ENCODE peak calls at places on chromosomes 6 and 20, in seven cellular contexts. S, C, Z, M, Y, D and N are unnamed samples.

GRCh38 chr6:20467437-20467836 is 65.8 kb downstream of the E2F3 start:
- DNase-seq in S (no peak), D (no peak), C (no peak), Y (no peak), Z (no peak), M (no peak), N (no peak)

GRCh38 chr6:45507156-45507555 is 129.4 kb upstream of the SUPT3H start:
- DNase-seq in S (no peak), C (no peak), Z (no peak), D (no peak), M (no peak), Y (no peak), N (no peak)

GRCh38 chr20:41618807-41619294 is 674 bp upstream of the CHD6 start:
- DNase-seq in M (no peak), C (no peak), D (no peak), Y (no peak), S (no peak), Z (peak; percentile 19), N (no peak)

GRCh38 chr6:165010556-165011535 is 298.6 kb downstream of the C6orf118 start:
- DNase-seq in M (no peak), D (no peak), Y (no peak), S (no peak), Z (no peak), C (no peak), N (peak; percentile 9)

GRCh38 chr6:87682310-87682709 is 19.7 kb downstream of the AKIRIN2 start:
- DNase-seq in C (no peak), Y (no peak), M (no peak), D (no peak), Z (no peak), S (no peak), N (no peak)

GRCh38 chr6:26327450-26328264 is 37.3 kb upstream of the BTN3A2 start:
- DNase-seq in Z (peak; percentile 88), M (peak; percentile 28), C (no peak), Y (no peak), S (no peak), D (no peak), N (peak; percentile 85)

GRCh38 chr20:59013031-59013951 is 5.9 kb upstream of the TUBB1 start:
- DNase-seq in Z (no peak), D (no peak), M (no peak), Y (no peak), C (no peak), S (no peak), N (no peak)

GRCh38 chr20:55166063-55166462 is 690.7 kb downstream of the DOK5 start:
- DNase-seq in M (no peak), S (no peak), Z (no peak), C (no peak), Y (no peak), D (no peak), N (no peak)

GRCh38 chr6:37433657-37434271 is 743 bp downstream of the CMTR1 start:
- DNase-seq in D (peak; percentile 34), Z (no peak), C (no peak), Y (no peak), M (no peak), S (no peak), N (peak; percentile 5)

GRCh38 chr6:143232849-143233248 is 172.2 kb downstream of the AIG1 start:
- DNase-seq in C (peak; percentile 27), S (no peak), D (no peak), M (peak; percentile 10), Z (peak; percentile 44), Y (no peak), N (peak; percentile 19)

GRCh38 chr6:31727034-31727716 is 1.9 kb downstream of the DDAH2 start:
- DNase-seq in Z (no peak), S (no peak), D (peak; percentile 66), Y (no peak), M (peak; percentile 51), C (no peak), N (no peak)

GRCh38 chr6:30556714-30556963 is 350 bp upstream of the GNL1 start:
- DNase-seq in Y (no peak), M (peak; percentile 91), C (peak; percentile 81), S (peak; percentile 75), D (peak; percentile 92), Z (no peak), N (no peak)

GRCh38 chr20:38315290-38315966 is 11.5 kb downstream of the BPI start:
- DNase-seq in D (no peak), Y (no peak), Z (no peak), C (no peak), S (no peak), M (no peak), N (peak; percentile 59)

GRCh38 chr20:53226788-53227187 is 254.6 kb downstream of the TSHZ2 start:
- DNase-seq in D (no peak), Y (no peak), S (no peak), C (no peak), M (no peak), Z (no peak), N (no peak)
- H3K27me3 ChIP-seq in D (no peaks in the 10 kb centered on the region), Y (no peaks in the 10 kb centered on the region), S (peaks cover 4% of the 10 kb centered on the region), C (no peaks in the 10 kb centered on the region), M (no peaks in the 10 kb centered on the region), Z (no peaks in the 10 kb centered on the region), N (no peaks in the 10 kb centered on the region)

GRCh38 chr6:33794910-33795615 is 6.1 kb upstream of the LEMD2 start:
- DNase-seq in M (no peak), C (no peak), D (no peak), Y (no peak), Z (no peak), S (no peak), N (no peak)
- TF ChIP-seq CTCF in M (no peak), C (no peak), D (no peak), Y (no peak), Z (no peak), S (no peak), N (peak; percentile 23)

DNA sequence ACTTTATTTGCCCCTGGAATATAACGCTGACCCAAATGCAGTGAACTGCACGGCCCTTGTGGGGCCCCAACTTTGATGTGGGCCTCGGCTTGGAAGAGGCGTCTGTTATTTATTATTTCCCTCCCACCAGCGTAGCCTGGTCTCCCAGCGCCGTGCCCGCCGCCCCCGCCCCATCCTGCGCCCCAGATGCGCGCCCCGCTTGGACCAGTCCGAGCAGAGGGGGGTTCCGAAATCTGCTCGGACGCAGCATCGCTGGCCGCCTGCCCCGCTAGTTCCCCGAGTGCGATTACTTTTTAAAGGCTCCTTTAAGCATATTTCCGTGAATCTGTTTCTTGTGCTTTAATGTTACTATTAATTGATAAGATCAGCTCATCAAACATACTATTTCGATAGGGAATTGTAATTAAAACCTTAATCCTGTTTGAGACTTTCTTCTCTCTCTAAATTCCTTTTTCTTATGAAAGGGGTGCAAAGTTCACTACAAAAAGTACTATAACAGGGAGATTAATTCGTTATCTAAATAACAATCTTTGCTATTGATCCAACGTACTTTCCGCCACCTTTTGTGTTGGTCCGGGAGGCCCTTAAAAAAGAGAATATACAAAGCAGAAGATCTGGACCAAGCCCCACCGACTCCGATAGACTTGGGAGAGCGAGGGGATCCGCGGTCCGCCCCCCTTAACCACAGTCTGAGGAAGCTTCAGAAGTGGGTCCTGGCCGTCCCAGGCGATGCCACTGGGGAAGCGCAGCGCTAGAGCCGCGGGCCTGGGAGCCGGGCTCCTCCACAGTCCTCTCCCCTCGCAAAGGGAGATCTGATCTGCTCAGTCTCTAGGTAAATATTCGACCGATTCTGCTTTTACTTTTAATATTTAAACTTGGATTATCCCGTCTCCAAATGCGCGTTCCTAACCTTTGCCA is 10.1 kb downstream of the POU3F2 start:
- DNase-seq in S (no peak), Z (no peak), D (no peak), C (no peak), M (no peak), Y (no peak), N (no peak)
- H3K27ac ChIP-seq in S (no peak overlapping the region), Z (no peak overlapping the region), D (no peak overlapping the region), C (no peak overlapping the region), M (no peak overlapping the region), Y (no peak overlapping the region), N (no peak overlapping the region)

GRCh38 chr6:41373367-41373918 is 38.0 kb downstream of the NCR2 start:
- DNase-seq in D (no peak), M (no peak), S (no peak), Y (no peak), C (no peak), Z (no peak), N (no peak)
- H3K27me3 ChIP-seq in D (peaks cover 99% of the 10 kb centered on the region), M (peaks cover 90% of the 10 kb centered on the region), S (peaks cover 29% of the 10 kb centered on the region), Y (peaks cover 92% of the 10 kb centered on the region), C (peaks cover 97% of the 10 kb centered on the region), Z (peaks cover 71% of the 10 kb centered on the region), N (peaks cover 72% of the 10 kb centered on the region)

GRCh38 chr20:47089151-47089550 is 194.5 kb downstream of the EYA2 start:
- DNase-seq in C (no peak), Z (no peak), Y (no peak), M (no peak), S (no peak), D (no peak), N (no peak)
- TF ChIP-seq CTCF in C (no peak), Z (no peak), Y (no peak), M (no peak), S (no peak), D (no peak), N (no peak)

GRCh38 chr6:137660296-137660731 is 166.1 kb upstream of the OLIG3 start:
- DNase-seq in C (no peak), M (no peak), S (no peak), Y (no peak), Z (no peak), D (no peak), N (no peak)
- H3K27ac ChIP-seq in C (no peak overlapping the region), M (peak overlapping the region; percentile 50), S (no peak overlapping the region), Y (no peak overlapping the region), Z (no peak overlapping the region), D (no peak overlapping the region), N (no peak overlapping the region)

DNA sequence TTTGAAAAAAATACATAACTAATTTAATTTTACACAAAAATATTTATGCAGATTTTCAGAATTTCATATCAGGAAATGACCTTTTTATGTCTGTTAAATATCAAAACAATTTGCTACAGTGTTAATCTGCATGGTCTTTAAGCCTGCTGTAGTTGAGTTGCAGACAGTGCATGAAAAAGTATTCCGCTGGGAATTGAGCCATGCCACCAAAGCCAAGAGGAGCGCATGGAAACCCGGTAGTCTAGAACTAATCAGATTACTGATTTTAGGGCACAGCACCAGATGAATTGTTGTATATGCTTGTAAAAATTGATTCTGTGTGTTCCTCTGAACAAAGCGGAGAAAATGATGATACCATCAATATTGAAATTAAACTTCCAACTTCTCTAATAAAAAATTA is 34.3 kb upstream of the LAMP5 start:
- DNase-seq in Y (no peak), M (no peak), Z (no peak), D (no peak), C (no peak), S (no peak), N (no peak)
- H3K27me3 ChIP-seq in Y (no peaks in the 10 kb centered on the region), M (no peaks in the 10 kb centered on the region), Z (no peaks in the 10 kb centered on the region), D (no peaks in the 10 kb centered on the region), C (no peaks in the 10 kb centered on the region), S (no peaks in the 10 kb centered on the region), N (no peaks in the 10 kb centered on the region)

GRCh38 chr6:107741191-107741680 is 82.9 kb downstream of the SCML4 start:
- DNase-seq in D (no peak), Y (no peak), C (no peak), S (no peak), M (no peak), Z (no peak), N (no peak)
- TF ChIP-seq CTCF in D (no peak), Y (no peak), C (no peak), S (no peak), M (no peak), Z (no peak), N (no peak)

DNA sequence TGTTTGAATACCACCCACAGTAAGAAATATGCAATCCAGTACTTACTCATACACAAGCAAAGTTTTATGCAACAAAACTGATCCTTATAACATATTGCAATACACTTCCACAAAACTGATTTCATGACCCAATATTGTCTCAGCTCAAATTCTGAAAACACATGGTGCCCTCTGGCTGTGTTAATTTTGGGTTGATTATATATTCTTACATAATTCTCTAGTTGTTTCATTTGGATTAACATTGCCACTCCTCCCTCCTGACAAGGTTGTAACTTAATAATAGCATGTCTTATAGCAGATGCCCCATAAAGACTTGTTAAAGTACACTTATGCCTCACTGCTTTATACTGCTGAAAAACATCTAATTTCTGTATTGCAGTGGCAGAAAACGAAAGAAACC is 73.0 kb upstream of the TULP1 start:
- DNase-seq in S (no peak), Y (no peak), C (no peak), M (no peak), D (no peak), Z (no peak), N (no peak)
- H3K27ac ChIP-seq in S (no peak overlapping the region), Y (peak overlapping the region; percentile 46), C (no peak overlapping the region), M (peak overlapping the region; percentile 37), D (no peak overlapping the region), Z (no peak overlapping the region), N (no peak overlapping the region)